ENCODE peak calls at places on chromosomes 7 and 10, in five cellular contexts. V is Jurkat, Clone E6-1; E is endothelial cell; S is omental fat pad; Y is mammary epithelial cell. A is an unnamed sample.

GRCh38 chr10:60433684-60434083 is 44.0 kb upstream of the ANK3 start:
- DNase-seq in Y (no peak), S (no peak), V (no peak), E (no peak), A (no peak)

GRCh38 chr10:62373995-62374861 is at the start of gene ZNF365:
- DNase-seq in V (no peak), S (no peak), Y (peak; percentile 78), E (peak; percentile 34), A (no peak)

GRCh38 chr10:110076559-110077318 is 69.0 kb downstream of the ADD3 start:
- DNase-seq in V (peak; percentile 75), S (no peak), E (no peak), Y (peak; percentile 96), A (no peak)

GRCh38 chr10:129199826-129200225 is 267.2 kb upstream of the MGMT start:
- DNase-seq in V (no peak), Y (no peak), S (no peak), E (no peak), A (no peak)

GRCh38 chr7:75055830-75056431 is 17.7 kb downstream of the RCC1L start:
- DNase-seq in V (no peak), E (no peak), Y (no peak), S (no peak), A (no peak)

GRCh38 chr7:64945481-64945756 is 42.3 kb downstream of the ZNF273 start:
- DNase-seq in V (no peak), S (no peak), Y (no peak), E (no peak), A (no peak)

GRCh38 chr7:116166167-116166566 is 44.2 kb upstream of the TES start:
- DNase-seq in E (no peak), S (no peak), V (no peak), Y (no peak), A (no peak)

GRCh38 chr7:70506463-70506862 is 625.5 kb upstream of the GALNT17 start:
- DNase-seq in S (no peak), Y (no peak), V (no peak), E (peak; percentile 46), A (no peak)

GRCh38 chr7:129434846-129435318 is 650 bp downstream of the STRIP2 start:
- DNase-seq in V (no peak), S (no peak), E (peak; percentile 43), Y (peak; percentile 12), A (no peak)

GRCh38 chr7:116524609-116525297 is at the start of gene CAV1:
- DNase-seq in E (peak; percentile 39), Y (peak; percentile 98), V (no peak), S (peak; percentile 53), A (no peak)

GRCh38 chr7:131931368-131931767 is 374.9 kb upstream of the PODXL start:
- DNase-seq in S (no peak), V (no peak), Y (no peak), E (no peak), A (no peak)

GRCh38 chr7:21128418-21128817 is 299.5 kb upstream of the SP4 start:
- DNase-seq in V (no peak), E (no peak), Y (peak; percentile 41), S (no peak), A (peak; percentile 50)

GRCh38 chr7:77685219-77685618 is 11.0 kb upstream of the RSBN1L start:
- DNase-seq in V (no peak), S (no peak), Y (peak; percentile 31), E (no peak), A (no peak)

GRCh38 chr10:131812736-131813604 is 87.8 kb upstream of the PPP2R2D start:
- DNase-seq in E (no peak), V (no peak), S (no peak), Y (no peak), A (no peak)

GRCh38 chr10:1544929-1545328 is 192.4 kb downstream of the ADARB2 start:
- DNase-seq in V (no peak), S (no peak), E (no peak), Y (no peak), A (no peak)

GRCh38 chr7:82674319-82674718 is 230.7 kb upstream of the CACNA2D1 start:
- DNase-seq in Y (no peak), S (no peak), V (no peak), E (no peak), A (no peak)

GRCh38 chr10:112115781-112116385 is 67.7 kb downstream of the GPAM start:
- DNase-seq in V (peak; percentile 28), E (peak; percentile 67), S (no peak), Y (peak; percentile 7), A (no peak)

GRCh38 chr7:80136276-80137045 is 1.8 kb downstream of the GNAI1 start:
- DNase-seq in V (no peak), Y (peak; percentile 49), S (no peak), E (no peak), A (no peak)

GRCh38 chr7:123770378-123770777 is 21.6 kb upstream of the WASL start:
- DNase-seq in V (no peak), E (no peak), Y (peak; percentile 97), S (no peak), A (no peak)

GRCh38 chr10:21524131-21524525 is 1.4 kb downstream of the SKIDA1 start:
- DNase-seq in Y (no peak), S (no peak), E (no peak), V (no peak), A (no peak)

GRCh38 chr10:99708428-99709010 is 23.4 kb downstream of the COX15 start:
- DNase-seq in S (no peak), Y (no peak), V (no peak), E (no peak), A (no peak)

GRCh38 chr7:45171946-45172345 is 14.4 kb downstream of the RAMP3 start:
- DNase-seq in Y (no peak), S (no peak), E (no peak), V (no peak), A (no peak)

GRCh38 chr10:6347391-6347951 is 144.7 kb downstream of the PFKFB3 start:
- DNase-seq in S (no peak), V (peak; percentile 6), E (no peak), Y (no peak), A (no peak)

GRCh38 chr7:11716185-11716584 is 115.8 kb downstream of the THSD7A start:
- DNase-seq in Y (peak; percentile 3), E (no peak), V (no peak), S (no peak), A (no peak)